ENCODE peak calls at places on chromosomes 16 and 17, in eight cellular contexts. O is CD8-positive, alpha-beta T cell; L is heart left ventricle; H is prostate gland; P is esophagus squamous epithelium; N is DND-41; A is upper lobe of left lung; J is transverse colon. F is an unnamed sample.

GRCh38 chr17:44794699-44795413 is 35.2 kb downstream of the GJC1 start:
- DNase-seq in O (no peak), L (peak), H (no peak), P (no peak), N (no peak), A (no peak), J (no peak), F (no peak)

GRCh38 chr17:44272954-44273353 is 5.0 kb upstream of the SLC4A1 start:
- DNase-seq in O (no peak), L (no peak), H (no peak), P (no peak), N (no peak), A (no peak), J (no peak), F (no peak)

GRCh38 chr16:88334517-88335149 is 48.1 kb upstream of the ZNF469 start:
- DNase-seq in O (no peak), L (no peak), H (no peak), P (no peak), N (no peak), A (no peak), J (no peak), F (no peak)

GRCh38 chr16:48611329-48612137 is 1.6 kb upstream of the N4BP1 start:
- DNase-seq in O (peak), L (no peak), H (no peak), P (no peak), N (no peak), A (no peak), J (peak), F (peak)

GRCh38 chr17:15996322-15996721 is 3.2 kb downstream of the ZSWIM7 start:
- DNase-seq in O (no peak), L (no peak), H (no peak), P (no peak), N (no peak), A (no peak), J (no peak), F (no peak)

GRCh38 chr16:54957403-54957802 is 26.7 kb downstream of the IRX5 start:
- DNase-seq in O (no peak), L (no peak), H (no peak), P (no peak), N (peak), A (no peak), J (peak), F (no peak)

GRCh38 chr17:7394452-7395191 is at the start of gene PLSCR3:
- DNase-seq in O (peak), L (peak), H (peak), P (no peak), N (peak), A (peak), J (peak), F (peak)

GRCh38 chr17:39631403-39631802 is 4.7 kb downstream of the PPP1R1B start:
- DNase-seq in O (no peak), L (no peak), H (peak), P (no peak), N (no peak), A (no peak), J (peak), F (no peak)

GRCh38 chr16:9854665-9855064 is 327.6 kb downstream of the GRIN2A start:
- DNase-seq in O (no peak), L (peak), H (no peak), P (no peak), N (no peak), A (no peak), J (no peak), F (no peak)

GRCh38 chr17:59423137-59423703 is 91.8 kb downstream of the YPEL2 start:
- DNase-seq in O (no peak), L (peak), H (no peak), P (no peak), N (no peak), A (no peak), J (no peak), F (no peak)

GRCh38 chr16:54936086-54936978 is 5.7 kb downstream of the IRX5 start:
- DNase-seq in O (no peak), L (peak), H (peak), P (no peak), N (no peak), A (peak), J (no peak), F (peak)

GRCh38 chr17:3867106-3867505 is 21.1 kb upstream of the NCBP3 start:
- DNase-seq in O (no peak), L (no peak), H (no peak), P (no peak), N (no peak), A (peak), J (no peak), F (no peak)

GRCh38 chr17:44976198-44976597 is 8.1 kb upstream of the C1QL1 start:
- DNase-seq in O (no peak), L (no peak), H (no peak), P (no peak), N (no peak), A (no peak), J (no peak), F (no peak)

GRCh38 chr17:46178550-46179198 is 14.6 kb downstream of the KANSL1 start:
- DNase-seq in O (no peak), L (no peak), H (no peak), P (no peak), N (no peak), A (no peak), J (no peak), F (no peak)

GRCh38 chr17:43545383-43545632 is 832 bp downstream of the ETV4 start:
- DNase-seq in O (no peak), L (no peak), H (peak), P (no peak), N (peak), A (peak), J (peak), F (peak)

GRCh38 chr17:30218689-30219266 is 16.7 kb downstream of the SLC6A4 start:
- DNase-seq in O (no peak), L (no peak), H (no peak), P (no peak), N (no peak), A (no peak), J (no peak), F (peak)

GRCh38 chr17:28576758-28577465 is at the start of gene ALDOC:
- DNase-seq in O (peak), L (peak), H (peak), P (peak), N (peak), A (peak), J (peak), F (peak)

GRCh38 chr17:50255766-50256480 is 18.3 kb upstream of the TMEM92 start:
- DNase-seq in O (no peak), L (no peak), H (no peak), P (no peak), N (no peak), A (no peak), J (no peak), F (peak)

GRCh38 chr17:41666708-41667279 is 21.9 kb upstream of the EIF1 start:
- DNase-seq in O (peak), L (peak), H (peak), P (peak), N (peak), A (peak), J (peak), F (peak)

GRCh38 chr17:5446786-5447185 is 7.8 kb upstream of the C1QBP start:
- DNase-seq in O (no peak), L (no peak), H (no peak), P (no peak), N (no peak), A (no peak), J (no peak), F (no peak)

GRCh38 chr17:40486513-40487370 is 14.7 kb downstream of the TNS4 start:
- DNase-seq in O (no peak), L (no peak), H (no peak), P (no peak), N (no peak), A (no peak), J (no peak), F (no peak)

GRCh38 chr16:68377221-68377620 is 66.4 kb downstream of the PRMT7 start:
- DNase-seq in O (no peak), L (no peak), H (no peak), P (no peak), N (no peak), A (peak), J (no peak), F (no peak)

GRCh38 chr17:20997711-20998570 is 44.9 kb downstream of the USP22 start:
- DNase-seq in O (no peak), L (no peak), H (no peak), P (no peak), N (no peak), A (no peak), J (no peak), F (no peak)

GRCh38 chr17:47802341-47803022 is 19.1 kb downstream of the OSBPL7 start:
- DNase-seq in O (peak), L (no peak), H (peak), P (no peak), N (peak), A (no peak), J (peak), F (peak)

GRCh38 chr16:70715860-70716357 is 30.1 kb upstream of the MTSS2 start:
- DNase-seq in O (no peak), L (no peak), H (no peak), P (no peak), N (no peak), A (no peak), J (no peak), F (no peak)

GRCh38 chr17:58840820-58841612 is 85.4 kb downstream of the PPM1E start:
- DNase-seq in O (no peak), L (no peak), H (peak), P (no peak), N (no peak), A (no peak), J (no peak), F (no peak)

GRCh38 chr16:15652293-15653001 is 2.4 kb downstream of the NDE1 start:
- DNase-seq in O (no peak), L (no peak), H (no peak), P (no peak), N (no peak), A (peak), J (no peak), F (no peak)

GRCh38 chr17:81735181-81736102 is 23.4 kb downstream of the SLC25A10 start:
- DNase-seq in O (no peak), L (no peak), H (peak), P (no peak), N (no peak), A (peak), J (peak), F (peak)

GRCh38 chr17:19376799-19377198 is 1.5 kb upstream of the MAPK7 start:
- DNase-seq in O (no peak), L (no peak), H (no peak), P (no peak), N (no peak), A (no peak), J (no peak), F (no peak)

DNA sequence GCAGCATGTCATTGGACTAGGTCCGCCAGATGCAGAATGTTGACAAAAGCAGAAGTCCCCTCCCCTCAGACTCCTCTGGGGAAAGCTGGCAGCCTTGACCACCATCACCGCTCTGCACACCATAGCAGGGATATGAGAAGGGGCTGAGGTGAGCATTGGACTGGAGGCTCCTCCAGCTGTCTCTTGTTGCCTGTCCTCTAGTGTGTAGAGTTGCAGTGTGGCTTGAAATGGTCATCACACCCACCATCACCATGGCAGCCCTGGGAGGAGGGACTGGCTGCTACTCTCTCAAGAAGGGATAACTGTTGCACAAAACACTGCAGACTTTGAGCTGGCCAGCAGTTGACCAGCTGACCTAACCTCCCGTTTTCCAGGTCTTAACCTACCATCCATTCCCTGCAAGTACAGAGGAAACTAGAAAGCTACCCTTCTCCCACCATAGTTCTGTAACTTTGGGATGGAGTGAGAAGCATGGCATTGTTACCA is 38.3 kb downstream of the HLF start:
- DNase-seq in O (no peak), L (no peak), H (no peak), P (no peak), N (no peak), A (no peak), J (no peak), F (no peak)
- TF ChIP-seq CTCF in O (no peak), L (no peak), H (no peak), P (no peak), N (no peak), A (no peak), J (no peak), F (no peak)

DNA sequence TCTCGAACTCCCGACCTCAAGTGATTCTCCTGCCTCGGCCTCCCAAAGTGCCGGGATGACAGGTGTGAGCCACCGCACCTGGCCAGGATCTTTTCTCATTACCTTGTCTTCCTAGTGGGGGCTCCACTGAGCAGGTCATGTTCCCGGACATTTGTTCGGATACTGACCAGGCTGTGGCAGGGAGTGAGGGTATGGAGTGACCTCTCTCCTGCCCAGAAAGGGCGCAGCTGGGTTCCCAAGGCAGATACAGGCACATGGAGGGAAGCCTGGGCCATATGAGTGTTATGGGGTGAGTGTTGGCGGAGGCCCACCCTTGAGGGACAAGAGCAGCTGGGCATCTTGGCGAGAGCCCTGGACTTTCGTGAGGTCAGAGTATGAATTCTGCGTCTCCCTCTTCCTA is 5.5 kb downstream of the SERPINF1 start:
- DNase-seq in O (no peak), L (no peak), H (no peak), P (no peak), N (no peak), A (no peak), J (no peak), F (no peak)
- TF ChIP-seq CTCF in O (no peak), L (no peak), H (no peak), P (no peak), N (peak), A (no peak), J (no peak), F (no peak)

GRCh38 chr17:76176701-76177574 is 35.9 kb upstream of the FOXJ1 start:
- DNase-seq in O (no peak), L (no peak), H (no peak), P (no peak), N (no peak), A (peak), J (no peak), F (no peak)

GRCh38 chr17:76184266-76184665 is 43.2 kb upstream of the FOXJ1 start:
- DNase-seq in O (no peak), L (no peak), H (no peak), P (no peak), N (no peak), A (no peak), J (no peak), F (no peak)

GRCh38 chr17:76178124-76178523 is 37.1 kb upstream of the FOXJ1 start:
- DNase-seq in O (no peak), L (no peak), H (peak), P (no peak), N (no peak), A (peak), J (no peak), F (no peak)

GRCh38 chr17:76182016-76182764 is 41.1 kb upstream of the FOXJ1 start:
- DNase-seq in O (peak), L (peak), H (peak), P (peak), N (peak), A (no peak), J (peak), F (peak)

GRCh38 chr17:76179496-76180467 is 38.7 kb upstream of the FOXJ1 start:
- DNase-seq in O (no peak), L (no peak), H (no peak), P (no peak), N (peak), A (no peak), J (no peak), F (peak)
- TF ChIP-seq CTCF in O (peak), L (no peak), H (no peak), P (no peak), N (peak), A (no peak), J (no peak), F (no peak)

GRCh38 chr16:90027611-90028010 is 8.4 kb upstream of the DBNDD1 start:
- DNase-seq in O (no peak), L (peak), H (no peak), P (no peak), N (no peak), A (no peak), J (no peak), F (no peak)
- TF ChIP-seq CTCF in O (no peak), L (no peak), H (no peak), P (no peak), N (no peak), A (no peak), J (no peak), F (no peak)